ENCODE peak calls at places on chromosome 9, in eight cellular contexts. C, M, K, T, L, Z, E and D are unnamed samples.

GRCh38 chr9:78544260-78544659 is 247.3 kb downstream of the PSAT1 start:
- DNase-seq in L (no peak), K (no peak), E (no peak), M (no peak), C (no peak), Z (no peak), T (no peak), D (no peak)

GRCh38 chr9:115104908-115105307 is 13.0 kb downstream of the TNC start:
- DNase-seq in T (no peak), L (no peak), Z (no peak), C (no peak), M (no peak), K (no peak), E (peak), D (no peak)

GRCh38 chr9:127122176-127123151 is at the start of gene ANGPTL2:
- DNase-seq in K (peak), C (peak), L (peak), E (peak), Z (peak), M (no peak), T (peak), D (peak)

GRCh38 chr9:111925017-111925770 is 28.6 kb downstream of the UGCG start:
- DNase-seq in M (no peak), L (no peak), Z (no peak), C (no peak), E (no peak), T (no peak), K (no peak), D (no peak)

GRCh38 chr9:94178927-94179326 is 80.2 kb upstream of the ZNF169 start:
- DNase-seq in E (no peak), K (no peak), Z (no peak), L (no peak), M (no peak), T (no peak), C (no peak), D (no peak)

GRCh38 chr9:135038331-135038730 is 49.1 kb upstream of the OLFM1 start:
- DNase-seq in C (no peak), L (no peak), K (no peak), Z (no peak), T (no peak), M (peak), E (no peak), D (no peak)

GRCh38 chr9:11702529-11702928 is 990.7 kb upstream of the TYRP1 start:
- DNase-seq in K (no peak), T (no peak), E (peak), C (no peak), Z (no peak), M (no peak), L (peak), D (no peak)

GRCh38 chr9:136674786-136675349 is 12.2 kb downstream of the EGFL7 start:
- DNase-seq in Z (no peak), T (peak), L (no peak), M (no peak), C (no peak), E (no peak), K (no peak), D (no peak)

GRCh38 chr9:117825609-117826347 is 121.6 kb downstream of the TLR4 start:
- DNase-seq in K (no peak), M (peak), Z (peak), L (no peak), C (no peak), T (no peak), E (no peak), D (no peak)

GRCh38 chr9:5510991-5511390 is 660 bp downstream of the PDCD1LG2 start:
- DNase-seq in E (no peak), T (peak), M (no peak), Z (no peak), L (peak), C (no peak), K (no peak), D (no peak)

GRCh38 chr9:117315236-117315635 is 99.6 kb downstream of the ASTN2 start:
- DNase-seq in L (no peak), E (no peak), K (no peak), C (no peak), T (no peak), Z (no peak), M (no peak), D (peak)

GRCh38 chr9:90100014-90100413 is 495.2 kb downstream of the GADD45G start:
- DNase-seq in L (no peak), E (no peak), M (no peak), T (no peak), K (no peak), C (no peak), Z (no peak), D (no peak)

GRCh38 chr9:69380301-69380700 is 55.3 kb downstream of the ENTREP1 start:
- DNase-seq in T (no peak), Z (no peak), E (no peak), C (no peak), L (no peak), M (no peak), K (no peak), D (no peak)

GRCh38 chr9:124869466-124869985 is 7.6 kb downstream of the ARPC5L start:
- DNase-seq in L (no peak), T (no peak), M (peak), Z (no peak), E (peak), C (no peak), K (no peak), D (no peak)

GRCh38 chr9:16612627-16613026 is 257.8 kb downstream of the BNC2 start:
- DNase-seq in K (no peak), M (no peak), Z (no peak), E (no peak), L (no peak), T (no peak), C (no peak), D (no peak)

GRCh38 chr9:84387821-84388220 is 47.3 kb upstream of the SLC28A3 start:
- DNase-seq in K (no peak), E (no peak), Z (no peak), T (no peak), M (no peak), C (no peak), L (no peak), D (no peak)

GRCh38 chr9:133950206-133950915 is 41.8 kb downstream of the VAV2 start:
- DNase-seq in M (no peak), L (peak), T (peak), C (no peak), E (no peak), K (peak), Z (no peak), D (peak)

GRCh38 chr9:132717326-132717945 is 47.2 kb downstream of the GTF3C4 start:
- DNase-seq in E (no peak), Z (no peak), C (no peak), L (no peak), T (no peak), K (no peak), M (no peak), D (no peak)

GRCh38 chr9:114789006-114789405 is 16.8 kb downstream of the TNFSF15 start:
- DNase-seq in T (no peak), E (peak), C (no peak), L (no peak), Z (no peak), K (no peak), M (no peak), D (no peak)